ENCODE peak calls at places on chromosomes 16 and 17, in ten cellular contexts. W is GM13976, D is Peyer's patch, Y is tibial artery, L is GM10248, B is kidney epithelial cell, T is dorsolateral prefrontal cortex, I is Calu3, E is body of pancreas, K is tibial nerve. J is an unnamed sample.

GRCh38 chr17:7707446-7707845 is 2.4 kb downstream of the EFNB3 start:
- DNase-seq in T (no peak), B (no peak), Y (no peak), E (no peak), L (no peak), W (no peak), D (peak), I (no peak), K (no peak), J (no peak)

GRCh38 chr16:63169100-63169499 is 1132.9 kb upstream of the CDH8 start:
- DNase-seq in T (no peak), L (no peak), W (no peak), E (no peak), I (no peak), B (no peak), Y (no peak), D (no peak), K (no peak), J (no peak)

GRCh38 chr17:40551091-40551873 is 14.0 kb downstream of the CCR7 start:
- DNase-seq in I (no peak), E (peak), K (peak), Y (peak), B (peak), T (no peak), W (peak), D (peak), L (no peak), J (peak)

GRCh38 chr16:56649271-56649670 is 2.4 kb upstream of the MT1B start:
- DNase-seq in T (no peak), E (no peak), W (no peak), B (no peak), L (no peak), I (no peak), Y (no peak), K (no peak), D (no peak), J (no peak)

GRCh38 chr17:44212507-44213402 is 6.7 kb downstream of the UBTF start:
- DNase-seq in I (no peak), B (no peak), E (no peak), D (no peak), W (no peak), Y (no peak), T (no peak), K (no peak), L (no peak), J (no peak)

GRCh38 chr16:57576429-57576870 is 34.0 kb downstream of the ADGRG5 start:
- DNase-seq in W (peak), I (peak), Y (peak), L (peak), K (peak), T (peak), D (peak), B (peak), E (peak), J (peak)

GRCh38 chr16:2508722-2509400 is 4.9 kb upstream of the ATP6V0C start:
- DNase-seq in K (no peak), L (no peak), Y (no peak), B (no peak), T (no peak), I (no peak), W (no peak), E (peak), D (no peak), J (no peak)

GRCh38 chr17:74135391-74136167 is 67.9 kb upstream of the RPL38 start:
- DNase-seq in K (no peak), I (no peak), Y (no peak), W (no peak), B (no peak), D (no peak), T (no peak), E (no peak), L (no peak), J (no peak)

GRCh38 chr16:81483970-81484595 is 39.5 kb downstream of the CMIP start:
- DNase-seq in I (no peak), T (no peak), D (no peak), L (no peak), E (no peak), W (no peak), B (no peak), Y (no peak), K (no peak), J (no peak)

GRCh38 chr16:70267516-70267915 is 15.8 kb upstream of the EXOSC6 start:
- DNase-seq in B (no peak), T (no peak), I (peak), W (peak), K (no peak), L (no peak), Y (no peak), E (no peak), D (peak), J (no peak)

GRCh38 chr16:11688520-11688886 is 20.2 kb downstream of the SNN start:
- DNase-seq in Y (no peak), K (no peak), E (no peak), W (no peak), L (no peak), I (no peak), B (no peak), D (no peak), T (no peak), J (no peak)

GRCh38 chr16:85483424-85483823 is 129.7 kb upstream of the GSE1 start:
- DNase-seq in W (no peak), D (no peak), E (no peak), T (no peak), Y (no peak), K (no peak), L (no peak), I (no peak), B (no peak), J (no peak)

GRCh38 chr17:70320642-70321345 is 151.5 kb downstream of the KCNJ2 start:
- DNase-seq in L (no peak), W (no peak), K (no peak), T (no peak), I (no peak), B (no peak), Y (no peak), D (no peak), E (peak), J (no peak)

GRCh38 chr16:79598341-79599181 is 2.0 kb downstream of the MAF start:
- DNase-seq in K (peak), Y (peak), E (peak), T (no peak), L (no peak), I (peak), W (peak), B (no peak), D (peak), J (peak)

GRCh38 chr16:2884041-2884451 is 1.0 kb downstream of the FLYWCH2 start:
- DNase-seq in B (no peak), Y (no peak), D (no peak), E (no peak), I (no peak), W (no peak), K (no peak), L (no peak), T (no peak), J (no peak)

GRCh38 chr17:21457051-21458026 is 81.2 kb downstream of the KCNJ12 start:
- DNase-seq in L (peak), T (peak), Y (peak), K (peak), D (peak), B (peak), I (peak), W (peak), E (peak), J (peak)

GRCh38 chr16:71257768-71258167 is 27.2 kb upstream of the HYDIN start:
- DNase-seq in T (no peak), L (no peak), B (no peak), D (no peak), K (no peak), E (no peak), Y (no peak), I (no peak), W (no peak), J (no peak)

GRCh38 chr16:30139895-30140481 is 17.0 kb upstream of the MAPK3 start:
- DNase-seq in B (no peak), E (no peak), I (no peak), D (no peak), Y (no peak), L (no peak), K (no peak), W (no peak), T (no peak), J (no peak)

GRCh38 chr17:9389116-9389515 is 186.5 kb downstream of the STX8 start:
- DNase-seq in Y (no peak), W (peak), K (no peak), E (no peak), D (no peak), I (peak), B (peak), L (peak), T (no peak), J (peak)
- TF ChIP-seq CTCF in Y (no peak), W (no peak), K (no peak), E (no peak), D (no peak), I (no peak), B (no peak), L (no peak), T (no peak), J (no peak)

DNA sequence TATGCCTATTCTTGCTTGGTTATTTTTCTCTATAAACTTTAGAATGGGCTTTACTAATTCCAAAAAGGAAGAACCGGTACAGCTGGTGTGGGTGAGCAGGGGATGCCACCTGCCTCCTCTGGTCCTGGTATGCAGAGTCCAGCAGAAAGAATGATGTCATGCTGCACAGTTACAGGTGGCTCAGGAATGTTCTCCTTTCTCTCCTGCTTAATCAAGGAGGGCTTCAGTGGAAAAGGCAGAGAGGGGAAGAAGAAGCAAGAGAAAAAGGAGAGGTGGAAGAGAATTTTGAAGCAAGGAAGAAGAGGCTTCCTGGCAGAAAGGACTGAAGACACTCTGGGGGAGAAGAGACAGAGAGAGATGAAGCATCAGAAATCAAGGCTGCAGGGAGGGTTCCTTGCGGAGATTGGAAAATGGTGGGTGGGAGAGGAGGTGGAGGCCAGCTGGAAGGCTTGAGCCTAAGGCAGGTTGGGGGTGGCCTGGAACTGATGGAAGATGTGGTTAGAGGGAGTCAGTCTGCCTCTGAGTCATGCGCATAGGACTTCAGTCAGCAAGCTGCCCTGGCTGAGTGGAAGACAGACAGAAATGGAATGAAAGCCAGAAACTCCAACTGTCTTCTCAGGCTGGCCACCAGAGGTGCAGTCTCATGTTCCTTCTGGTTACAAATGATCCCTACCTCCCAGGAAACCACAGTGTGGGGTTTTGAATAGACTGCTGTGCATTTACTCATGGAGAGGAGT is 64.6 kb upstream of the CRHR1 start:
- DNase-seq in Y (no peak), W (no peak), L (no peak), E (no peak), D (no peak), T (peak), K (no peak), B (peak), I (peak), J (no peak)
- TF ChIP-seq CTCF in Y (no peak), W (no peak), L (no peak), E (peak), D (no peak), T (peak), K (no peak), B (peak), I (peak), J (peak)

DNA sequence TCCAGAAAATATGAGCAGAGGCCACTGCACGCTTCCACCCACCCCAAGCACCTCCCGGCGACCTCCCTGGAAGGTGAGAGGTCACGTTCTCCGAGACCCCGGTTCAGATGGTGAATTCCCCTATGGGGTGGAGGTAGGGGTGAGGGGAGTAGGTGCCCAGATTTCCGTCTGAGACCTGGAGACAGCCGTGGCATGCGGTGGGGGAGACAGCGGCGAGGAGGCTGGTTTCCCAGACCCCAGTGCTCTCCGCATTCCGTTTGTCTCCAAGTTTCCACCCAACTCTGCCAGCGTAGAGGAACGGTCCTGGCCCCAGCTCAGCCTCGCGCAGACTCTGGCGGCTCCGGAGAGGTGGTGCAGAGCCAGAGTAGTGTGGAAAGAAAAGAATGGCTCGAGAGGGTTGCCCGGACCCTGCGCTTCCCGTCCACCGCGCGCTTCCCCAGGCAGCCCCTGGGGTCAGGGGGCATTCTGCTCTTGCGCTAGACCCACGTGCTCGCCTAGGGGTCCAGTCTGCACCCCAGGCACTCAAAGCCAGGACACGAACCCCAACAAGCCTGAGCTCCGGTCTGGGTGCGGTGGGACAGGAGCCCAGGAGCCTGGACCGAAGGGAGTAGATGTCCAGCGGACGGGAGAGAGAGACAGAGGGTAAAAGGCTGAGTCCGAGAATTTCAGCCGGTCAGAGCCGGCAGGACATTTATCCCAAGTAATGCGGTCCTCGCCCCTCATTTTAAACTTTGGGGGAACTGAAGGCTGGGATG is 3.9 kb downstream of the PMP22 start:
- DNase-seq in T (peak), Y (no peak), B (no peak), I (peak), D (peak), K (peak), W (peak), L (no peak), E (peak), J (peak)
- TF ChIP-seq CTCF in T (peak), Y (no peak), B (peak), I (no peak), D (no peak), K (no peak), W (no peak), L (no peak), E (peak), J (peak)

DNA sequence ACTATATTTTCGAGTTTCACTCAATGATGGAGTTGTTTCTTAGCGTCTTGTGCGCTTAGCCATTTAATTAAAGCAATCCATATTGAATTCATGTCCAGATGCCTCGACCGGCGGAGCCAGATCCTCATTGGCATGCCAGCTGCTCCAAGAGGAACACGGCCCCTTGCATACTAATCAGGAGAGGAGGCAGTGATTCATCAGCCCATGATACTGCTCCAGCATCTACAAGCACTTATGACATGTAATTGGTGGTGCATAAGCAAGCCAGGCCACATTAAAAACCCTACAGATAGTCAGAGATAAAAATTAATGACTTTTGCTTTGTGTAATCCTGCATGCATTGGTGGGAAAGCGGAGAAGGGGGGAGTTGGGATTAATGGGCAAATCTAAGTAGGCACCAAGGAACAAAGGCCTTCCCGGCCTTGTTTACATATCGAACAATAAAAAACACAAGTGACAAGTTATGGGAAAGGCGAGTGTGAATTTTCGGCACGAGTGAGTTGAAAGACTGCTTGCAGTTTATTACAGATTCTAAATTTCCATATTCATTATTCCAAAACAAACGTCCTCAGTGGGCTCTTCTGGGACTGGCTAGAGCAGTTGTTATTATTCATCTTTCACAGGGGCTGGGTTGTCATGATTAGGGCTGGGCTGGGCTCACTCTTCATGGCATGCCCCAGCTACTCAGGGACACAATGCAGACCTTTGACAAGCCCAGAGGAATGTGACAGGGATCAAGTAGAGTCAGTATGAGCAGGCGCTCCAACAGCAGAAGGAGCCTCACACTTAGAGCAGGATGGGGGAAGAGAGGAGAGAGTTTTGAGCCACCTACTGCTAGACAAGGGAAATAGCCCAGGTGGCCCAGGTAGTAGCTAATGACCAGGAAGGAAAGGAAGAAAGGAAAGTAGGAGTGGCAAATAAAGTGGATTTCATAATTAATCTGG is 281.7 kb upstream of the ZFHX3 start:
- DNase-seq in I (peak), L (no peak), E (peak), W (no peak), T (peak), Y (no peak), B (no peak), D (no peak), K (no peak), J (no peak)
- TF ChIP-seq CTCF in I (no peak), L (no peak), E (peak), W (no peak), T (no peak), Y (no peak), B (no peak), D (no peak), K (no peak), J (no peak)

DNA sequence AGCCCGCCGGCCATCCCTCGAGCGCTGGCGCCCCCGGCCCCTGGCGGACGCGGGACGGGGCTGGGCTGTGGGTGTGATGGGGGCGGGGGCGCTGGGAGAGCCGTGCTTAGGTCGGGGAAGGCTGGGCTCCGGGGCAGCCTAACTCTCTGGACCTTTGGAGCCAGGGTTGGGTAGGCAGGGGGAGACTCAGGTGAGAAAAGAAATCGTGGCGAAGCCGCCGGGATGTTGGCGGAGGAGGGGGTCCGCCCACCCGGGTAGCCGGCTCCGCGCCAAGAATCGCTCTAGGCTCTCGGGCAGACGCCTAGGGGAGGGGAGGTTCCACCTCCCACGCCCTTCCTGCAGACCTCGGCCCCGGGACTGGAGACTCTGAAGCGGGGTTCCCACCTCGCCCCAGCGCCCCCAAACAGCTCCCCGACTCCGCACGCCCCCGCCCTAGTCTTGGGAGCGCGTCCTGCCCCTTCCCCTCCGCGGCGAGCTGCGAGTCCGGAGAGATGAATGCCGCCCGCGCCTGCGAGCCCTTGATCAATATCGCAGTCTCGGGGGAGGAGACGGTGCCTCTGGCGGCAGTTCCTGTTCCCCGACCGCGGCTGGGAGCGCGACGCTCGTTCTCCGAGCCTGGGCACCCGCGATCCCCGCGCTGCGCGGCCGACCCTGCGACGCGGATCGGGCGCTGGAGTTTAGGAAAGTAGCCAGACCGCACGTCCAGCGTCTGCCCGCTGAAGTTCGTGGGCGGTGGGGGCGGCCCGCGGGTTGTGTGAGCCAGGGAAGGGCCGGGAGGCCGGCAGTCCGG is 658 bp downstream of the CRHR1 start:
- DNase-seq in L (peak), I (peak), B (no peak), E (peak), K (no peak), D (peak), Y (no peak), W (peak), T (no peak), J (peak)
- TF ChIP-seq CTCF in L (no peak), I (no peak), B (no peak), E (no peak), K (no peak), D (no peak), Y (no peak), W (no peak), T (no peak), J (no peak)